ENCODE peak calls at places on chromosomes 5 and 9, in four cellular contexts. P is A549, U is RWPE2, B is prostate gland. H is an unnamed sample. For H3K4me1, the result is how much of the 10 kb centered on the place peaks cover.

GRCh38 chr9:70263421-70263820 is 4.6 kb downstream of the SMC5 start:
- DNase-seq in U (no peak), B (no peak), P (no peak), H (no peak)

GRCh38 chr9:74025402-74025894 is 471.7 kb upstream of the RORB start:
- DNase-seq in B (no peak), P (peak), U (no peak), H (no peak)

GRCh38 chr5:3265131-3265885 is 330.3 kb upstream of the IRX1 start:
- DNase-seq in B (no peak), U (no peak), P (no peak), H (no peak)

GRCh38 chr5:80408976-80409926 is 1.4 kb downstream of the ZFYVE16 start:
- DNase-seq in U (no peak), P (peak), B (no peak), H (no peak)

GRCh38 chr5:28374492-28374934 is 1336.1 kb upstream of the CDH9 start:
- DNase-seq in U (peak), P (peak), B (no peak), H (no peak)

GRCh38 chr9:38035873-38036272 is 33.2 kb downstream of the SHB start:
- DNase-seq in P (peak), B (no peak), U (no peak), H (no peak)

GRCh38 chr5:73998496-73998895 is 372.5 kb downstream of the ARHGEF28 start:
- DNase-seq in U (no peak), B (peak), P (no peak), H (no peak)

GRCh38 chr5:162496080-162496808 is 428.7 kb downstream of the GABRG2 start:
- DNase-seq in U (no peak), B (no peak), P (no peak), H (no peak)

GRCh38 chr9:70535546-70536323 is 121.3 kb upstream of the KLF9 start:
- DNase-seq in P (no peak), B (peak), U (no peak), H (no peak)

GRCh38 chr9:36896296-36896695 is 137.8 kb downstream of the PAX5 start:
- DNase-seq in U (no peak), B (no peak), P (no peak), H (no peak)

GRCh38 chr5:137710086-137710485 is 25.8 kb downstream of the KLHL3 start:
- DNase-seq in U (no peak), P (no peak), B (no peak), H (no peak)

GRCh38 chr5:87899109-87900100 is 369.2 kb downstream of the TMEM161B start:
- DNase-seq in U (no peak), P (no peak), B (no peak), H (peak)

GRCh38 chr9:20621553-20622329 is 558 bp downstream of the MLLT3 start:
- DNase-seq in U (peak), P (peak), B (peak), H (peak)

GRCh38 chr9:2800385-2801179 is 43.3 kb downstream of the PUM3 start:
- DNase-seq in B (no peak), U (no peak), P (no peak), H (no peak)

GRCh38 chr9:134886413-134886913 is 5.9 kb downstream of the FCN2 start:
- DNase-seq in U (no peak), B (no peak), P (no peak), H (no peak)

GRCh38 chr5:60102961-60103683 is 209.6 kb upstream of the PDE4D start:
- DNase-seq in P (peak), U (no peak), B (no peak), H (no peak)

GRCh38 chr5:154830596-154830995 is 19.8 kb downstream of the FAXDC2 start:
- DNase-seq in B (no peak), P (no peak), U (no peak), H (no peak)

GRCh38 chr5:351084-351910 is 29.8 kb downstream of the AHRR start:
- DNase-seq in B (no peak), U (no peak), P (no peak), H (no peak)
- H3K4me1 ChIP-seq in B (under half), U (under half), P (under half), H (under half)

GRCh38 chr9:112038017-112038408 is 137.1 kb downstream of the SUSD1 start:
- DNase-seq in B (no peak), P (no peak), U (no peak), H (no peak)
- H3K4me1 ChIP-seq in B (under half), P (under half), U (under half), H (under half)

GRCh38 chr9:90805006-90805993 is 3.7 kb downstream of the SYK start:
- DNase-seq in U (no peak), P (no peak), B (no peak), H (no peak)
- H3K4me1 ChIP-seq in U (under half), P (under half), B (under half), H (under half)

GRCh38 chr5:158777647-158778368 is 321.9 kb downstream of the EBF1 start:
- DNase-seq in U (no peak), P (no peak), B (no peak), H (no peak)

GRCh38 chr5:158780656-158781237 is 319.0 kb downstream of the EBF1 start:
- DNase-seq in U (no peak), P (no peak), B (no peak), H (no peak)

GRCh38 chr5:158773151-158773550 is 326.6 kb downstream of the EBF1 start:
- DNase-seq in U (no peak), B (no peak), P (no peak), H (no peak)

GRCh38 chr5:158776681-158777080 is 323.0 kb downstream of the EBF1 start:
- DNase-seq in U (no peak), B (no peak), P (no peak), H (no peak)
- H3K4me1 ChIP-seq in U (under half), B (under half), P (under half), H (under half)

GRCh38 chr9:107637421-107638420 is 148.2 kb upstream of the KLF4 start:
- DNase-seq in B (peak), P (peak), U (no peak), H (peak)
- H3K4me1 ChIP-seq in B (under half), P (under half), U (under half), H (under half)

GRCh38 chr5:177492841-177493240 is 4.6 kb downstream of the PDLIM7 start:
- DNase-seq in U (no peak), P (no peak), B (no peak), H (no peak)

GRCh38 chr5:177496111-177497010 is 1.0 kb downstream of the PDLIM7 start:
- DNase-seq in P (peak), B (peak), U (peak), H (no peak)

GRCh38 chr5:177495243-177496060 is 2.0 kb downstream of the PDLIM7 start:
- DNase-seq in B (no peak), U (peak), P (peak), H (peak)

GRCh38 chr5:177493795-177494355 is 3.5 kb downstream of the PDLIM7 start:
- DNase-seq in U (no peak), P (no peak), B (no peak), H (no peak)

GRCh38 chr5:177494356-177495195 is 2.8 kb downstream of the PDLIM7 start:
- DNase-seq in U (peak), B (no peak), P (peak), H (peak)
- H3K4me1 ChIP-seq in U (under half), B (under half), P (half or more), H (under half)

H was measured in colonic mucosa.